ENCODE peak calls at places on chromosomes 7 and 10, in five cellular contexts. G, F, D, O and Q are unnamed samples.
A peak's percentile ranks its signal among the peaks of the same experiment; 100 is the strongest.

GRCh38 chr10:92714152-92714836 is 24.5 kb downstream of the HHEX start:
- DNase-seq in G (no peak), F (no peak), D (no peak), O (no peak), Q (no peak)

GRCh38 chr10:6647811-6648526 is 67.9 kb upstream of the PRKCQ start:
- DNase-seq in G (peak; percentile 61), F (peak; percentile 75), D (peak; percentile 58), O (peak; percentile 73), Q (peak; percentile 15)

GRCh38 chr7:129212596-129212995 is 12.2 kb upstream of the AHCYL2 start:
- DNase-seq in G (no peak), F (no peak), D (no peak), O (no peak), Q (no peak)

GRCh38 chr10:12703813-12704212 is 297.7 kb downstream of the CCDC3 start:
- DNase-seq in G (no peak), F (no peak), D (no peak), O (no peak), Q (no peak)

GRCh38 chr10:53233759-53234158 is 461.2 kb upstream of the MBL2 start:
- DNase-seq in G (no peak), F (no peak), D (no peak), O (no peak), Q (no peak)

GRCh38 chr10:62377026-62377415 is 2.9 kb downstream of the ZNF365 start:
- DNase-seq in G (no peak), F (no peak), D (no peak), O (no peak), Q (no peak)

GRCh38 chr7:123190109-123190831 is 9.5 kb downstream of the SLC13A1 start:
- DNase-seq in G (no peak), F (no peak), D (peak; percentile 10), O (peak; percentile 1), Q (peak; percentile 5)

GRCh38 chr10:132065491-132066105 is at the start of gene JAKMIP3:
- DNase-seq in G (peak; percentile 72), F (no peak), D (no peak), O (no peak), Q (no peak)

GRCh38 chr7:138338361-138338760 is 121.7 kb upstream of the TRIM24 start:
- DNase-seq in G (no peak), F (peak; percentile 13), D (no peak), O (no peak), Q (no peak)

GRCh38 chr7:28512648-28513435 is 100.5 kb downstream of the CREB5 start:
- DNase-seq in G (no peak), F (no peak), D (no peak), O (no peak), Q (no peak)

GRCh38 chr10:114002422-114002821 is 41.2 kb upstream of the ADRB1 start:
- DNase-seq in G (no peak), F (peak; percentile 15), D (no peak), O (no peak), Q (no peak)

GRCh38 chr7:73387908-73388414 is 45.6 kb upstream of the FZD9 start:
- DNase-seq in G (no peak), F (no peak), D (no peak), O (no peak), Q (no peak)

GRCh38 chr10:102670871-102671434 is 26.7 kb downstream of the TRIM8 start:
- DNase-seq in G (no peak), F (peak; percentile 39), D (no peak), O (no peak), Q (no peak)

GRCh38 chr7:141073641-141074161 is at the start of gene TMEM178B:
- DNase-seq in G (no peak), F (peak; percentile 74), D (no peak), O (peak; percentile 26), Q (peak; percentile 1)

GRCh38 chr10:130686680-130687300 is 550.6 kb downstream of the GLRX3 start:
- DNase-seq in G (no peak), F (peak; percentile 72), D (peak; percentile 21), O (no peak), Q (no peak)